ENCODE peak calls at places on chromosome 18, in nine cellular contexts. Y, Z, J, E, M, A, L, D and S are unnamed samples. For H3K9me2 and H3K79me2, the result is how much of the 10 kb centered on the place peaks cover.

GRCh38 chr18:71116535-71116934 is 827.7 kb downstream of the SOCS6 start:
- DNase-seq in Y (no peak), Z (no peak), J (no peak), E (no peak), M (no peak), A (no peak), L (no peak), D (no peak), S (no peak)

GRCh38 chr18:22504665-22505064 is 87.0 kb upstream of the CTAGE1 start:
- DNase-seq in Y (no peak), Z (no peak), J (no peak), E (no peak), M (peak), A (no peak), L (peak), D (no peak), S (no peak)

GRCh38 chr18:47881752-47882455 is 48.6 kb downstream of the SMAD2 start:
- DNase-seq in Y (no peak), Z (no peak), J (no peak), E (no peak), M (peak), A (peak), L (peak), D (no peak), S (no peak)

GRCh38 chr18:21110667-21111350 is 804 bp downstream of the ROCK1 start:
- DNase-seq in Y (peak), Z (peak), J (peak), E (peak), M (no peak), A (no peak), L (peak), D (peak), S (peak)

GRCh38 chr18:28884304-28884703 is 707.4 kb upstream of the CDH2 start:
- DNase-seq in Y (no peak), Z (no peak), J (no peak), E (no peak), M (no peak), A (no peak), L (no peak), D (no peak), S (no peak)

GRCh38 chr18:78986018-78986481 is 6.4 kb downstream of the SALL3 start:
- DNase-seq in Y (peak), Z (no peak), J (peak), E (peak), M (no peak), A (peak), L (peak), D (peak), S (no peak)

GRCh38 chr18:13244135-13244534 is 25.6 kb downstream of the LDLRAD4 start:
- DNase-seq in Y (no peak), Z (no peak), J (no peak), E (no peak), M (no peak), A (no peak), L (no peak), D (no peak), S (no peak)

GRCh38 chr18:21444465-21445023 is 156.0 kb downstream of the ESCO1 start:
- DNase-seq in Y (peak), Z (peak), J (peak), E (peak), M (peak), A (peak), L (peak), D (peak), S (peak)

GRCh38 chr18:50826027-50826426 is 6.2 kb upstream of the MRO start:
- DNase-seq in Y (no peak), Z (no peak), J (no peak), E (no peak), M (no peak), A (no peak), L (no peak), D (no peak), S (no peak)

GRCh38 chr18:8424481-8424880 is 184.8 kb upstream of the RAB12 start:
- DNase-seq in Y (peak), Z (no peak), J (no peak), E (no peak), M (no peak), A (no peak), L (no peak), D (no peak), S (no peak)

GRCh38 chr18:63736856-63737255 is 34.1 kb downstream of the SERPINB11 start:
- DNase-seq in Y (no peak), Z (no peak), J (no peak), E (no peak), M (peak), A (peak), L (peak), D (no peak), S (no peak)

GRCh38 chr18:45384137-45384998 is 230.9 kb upstream of the SLC14A2 start:
- DNase-seq in Y (peak), Z (peak), J (peak), E (peak), M (no peak), A (peak), L (peak), D (peak), S (peak)

GRCh38 chr18:56333846-56334245 is 304.5 kb downstream of the TXNL1 start:
- DNase-seq in Y (no peak), Z (no peak), J (no peak), E (no peak), M (no peak), A (no peak), L (no peak), D (no peak), S (no peak)

GRCh38 chr18:3025544-3025943 is 12.6 kb upstream of the LPIN2 start:
- DNase-seq in Y (no peak), Z (no peak), J (no peak), E (no peak), M (no peak), A (no peak), L (no peak), D (no peak), S (no peak)

GRCh38 chr18:11729556-11729955 is 40.5 kb downstream of the GNAL start:
- DNase-seq in Y (no peak), Z (no peak), J (no peak), E (no peak), M (no peak), A (no peak), L (no peak), D (no peak), S (no peak)

GRCh38 chr18:73895701-73896100 is 251.9 kb downstream of the FBXO15 start:
- DNase-seq in Y (no peak), Z (no peak), J (no peak), E (peak), M (peak), A (no peak), L (no peak), D (peak), S (no peak)

GRCh38 chr18:59885579-59886163 is 14.1 kb upstream of the PMAIP1 start:
- DNase-seq in Y (no peak), Z (peak), J (peak), E (no peak), M (peak), A (no peak), L (peak), D (no peak), S (peak)

GRCh38 chr18:42281851-42282250 is 326.8 kb downstream of the PIK3C3 start:
- DNase-seq in Y (no peak), Z (no peak), J (no peak), E (no peak), M (no peak), A (no peak), L (no peak), D (no peak), S (no peak)

GRCh38 chr18:46283895-46284295 is 179.7 kb downstream of the HAUS1 start:
- DNase-seq in Y (peak), Z (no peak), J (no peak), E (peak), M (peak), A (no peak), L (no peak), D (no peak), S (peak)

GRCh38 chr18:24342347-24342746 is 55.3 kb downstream of the OSBPL1A start:
- DNase-seq in Y (no peak), Z (no peak), J (no peak), E (no peak), M (no peak), A (no peak), L (no peak), D (no peak), S (no peak)

GRCh38 chr18:44719519-44720060 is 38.9 kb downstream of the SETBP1 start:
- DNase-seq in Y (no peak), Z (no peak), J (no peak), E (no peak), M (no peak), A (no peak), L (no peak), D (no peak), S (no peak)

GRCh38 chr18:45218436-45218835 is 396.8 kb upstream of the SLC14A2 start:
- DNase-seq in Y (no peak), Z (no peak), J (no peak), E (no peak), M (no peak), A (no peak), L (no peak), D (no peak), S (no peak)

GRCh38 chr18:9950289-9951016 is 36.6 kb downstream of the VAPA start:
- DNase-seq in Y (no peak), Z (no peak), J (no peak), E (no peak), M (no peak), A (no peak), L (peak), D (no peak), S (no peak)

GRCh38 chr18:3402962-3403585 is 46.9 kb upstream of the TGIF1 start:
- DNase-seq in Y (peak), Z (peak), J (peak), E (no peak), M (no peak), A (no peak), L (peak), D (peak), S (peak)

GRCh38 chr18:27270508-27270907 is 85.4 kb upstream of the CHST9 start:
- DNase-seq in Y (no peak), Z (no peak), J (no peak), E (no peak), M (no peak), A (no peak), L (no peak), D (no peak), S (no peak)

GRCh38 chr18:47595816-47596501 is 334.5 kb downstream of the SMAD2 start:
- DNase-seq in Y (no peak), Z (no peak), J (peak), E (peak), M (peak), A (peak), L (peak), D (no peak), S (peak)

GRCh38 chr18:53701697-53702096 is 522.8 kb downstream of the MBD2 start:
- DNase-seq in Y (no peak), Z (peak), J (no peak), E (no peak), M (no peak), A (no peak), L (no peak), D (no peak), S (peak)

GRCh38 chr18:55097406-55098170 is 138.3 kb upstream of the CCDC68 start:
- DNase-seq in Y (no peak), Z (no peak), J (no peak), E (no peak), M (peak), A (no peak), L (peak), D (peak), S (no peak)

GRCh38 chr18:23354625-23355024 is 98.5 kb upstream of the RIOK3 start:
- DNase-seq in Y (no peak), Z (no peak), J (no peak), E (no peak), M (peak), A (no peak), L (peak), D (peak), S (no peak)

GRCh38 chr18:78818961-78819360 is 160.7 kb upstream of the SALL3 start:
- DNase-seq in Y (no peak), Z (no peak), J (no peak), E (no peak), M (no peak), A (no peak), L (no peak), D (no peak), S (no peak)

GRCh38 chr18:34650121-34650545 is 60.0 kb upstream of the DTNA start:
- DNase-seq in Y (no peak), Z (no peak), J (peak), E (no peak), M (no peak), A (no peak), L (peak), D (no peak), S (no peak)

GRCh38 chr18:46587568-46587967 is 69.5 kb downstream of the LOXHD1 start:
- DNase-seq in Y (no peak), Z (no peak), J (no peak), E (no peak), M (no peak), A (no peak), L (no peak), D (no peak), S (no peak)

GRCh38 chr18:48002933-48003365 is 72.5 kb upstream of the SMAD2 start:
- DNase-seq in Y (no peak), Z (no peak), J (no peak), E (no peak), M (peak), A (peak), L (peak), D (no peak), S (no peak)

GRCh38 chr18:5868218-5868904 is 27.0 kb downstream of the TMEM200C start:
- DNase-seq in Y (peak), Z (peak), J (peak), E (peak), M (peak), A (no peak), L (peak), D (peak), S (peak)

DNA sequence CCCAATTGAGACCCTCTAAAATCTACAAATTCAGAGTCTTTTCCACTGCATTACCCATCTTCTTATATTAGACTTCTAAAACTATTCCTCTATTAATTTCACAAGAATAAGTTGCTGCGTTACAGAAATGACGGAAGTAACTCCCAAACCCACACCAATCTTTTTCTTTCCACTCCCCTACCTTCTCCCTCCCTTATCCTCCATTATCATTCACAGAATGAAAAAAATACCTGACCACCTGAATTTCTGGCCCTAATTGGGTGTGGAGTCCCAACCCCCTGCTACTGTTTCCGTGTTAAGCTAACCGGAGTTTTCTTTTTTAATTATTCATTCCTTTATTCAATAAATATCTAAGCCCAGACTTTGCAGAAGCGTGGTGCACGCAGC is 635 bp downstream of the RPRD1A start:
- DNase-seq in Y (peak), Z (no peak), J (peak), E (no peak), M (no peak), A (no peak), L (peak), D (no peak), S (peak)
- H3K9me2 ChIP-seq in Y (under half), Z (under half), J (under half), E (under half), M (under half), A (under half), L (under half), D (under half), S (under half)

DNA sequence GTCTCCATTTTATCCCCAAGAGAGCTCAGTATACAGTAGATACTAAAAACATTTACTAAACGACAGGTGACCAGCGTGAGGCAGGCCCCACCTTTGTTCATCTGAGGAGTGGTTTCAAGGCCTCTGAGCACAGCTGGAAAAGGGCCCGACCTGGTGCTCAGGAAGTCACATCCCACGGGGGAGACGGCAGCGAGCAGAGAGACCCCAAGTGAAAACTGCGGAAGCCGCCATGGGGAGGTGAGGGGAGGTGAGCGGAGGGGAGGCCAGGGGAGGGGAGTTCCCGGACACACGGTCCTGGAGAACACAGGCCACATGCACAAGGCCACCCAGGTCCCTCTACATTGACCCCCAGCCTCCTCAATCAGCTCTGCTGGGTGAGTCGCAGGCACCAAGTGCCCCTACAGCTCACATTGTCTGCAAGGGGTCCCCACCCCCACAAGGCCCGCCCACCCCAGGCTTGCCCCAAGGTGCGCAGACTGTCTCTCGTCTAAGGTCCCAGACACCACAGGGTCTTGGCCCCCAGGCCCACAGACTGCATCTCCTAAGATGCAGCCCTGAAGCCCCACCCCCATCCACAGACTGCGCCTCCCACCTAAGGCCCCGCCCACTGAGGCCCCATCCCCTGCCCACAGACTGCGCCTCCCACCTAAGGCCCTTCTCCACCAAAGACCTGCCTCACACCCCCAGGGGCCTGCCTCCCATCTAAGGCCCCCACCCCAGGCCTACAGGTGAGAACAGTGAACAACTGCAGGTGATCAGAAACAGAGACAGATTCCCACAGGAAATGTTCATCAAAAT is 19.1 kb downstream of the PARD6G start:
- DNase-seq in Y (no peak), Z (no peak), J (no peak), E (no peak), M (no peak), A (no peak), L (no peak), D (no peak), S (no peak)
- H3K79me2 ChIP-seq in Y (under half), Z (under half), J (under half), E (under half), M (under half), A (under half), L (under half), D (under half), S (under half)

GRCh38 chr18:39636931-39637330 is 2071.3 kb upstream of the CELF4 start:
- DNase-seq in Y (no peak), Z (no peak), J (no peak), E (no peak), M (no peak), A (no peak), L (no peak), D (no peak), S (no peak)
- H3K9me2 ChIP-seq in Y (under half), Z (under half), J (under half), E (under half), M (under half), A (under half), L (under half), D (under half), S (under half)

GRCh38 chr18:57793630-57793986 is 9.5 kb downstream of the ATP8B1 start:
- DNase-seq in Y (no peak), Z (no peak), J (no peak), E (no peak), M (no peak), A (no peak), L (no peak), D (no peak), S (no peak)

GRCh38 chr18:57792741-57793629 is 10.1 kb downstream of the ATP8B1 start:
- DNase-seq in Y (no peak), Z (no peak), J (no peak), E (no peak), M (no peak), A (no peak), L (peak), D (no peak), S (peak)

GRCh38 chr18:57798713-57799373 is 4.3 kb downstream of the ATP8B1 start:
- DNase-seq in Y (no peak), Z (no peak), J (no peak), E (no peak), M (peak), A (no peak), L (no peak), D (peak), S (peak)

GRCh38 chr18:57794951-57795728 is 8.0 kb downstream of the ATP8B1 start:
- DNase-seq in Y (no peak), Z (no peak), J (no peak), E (no peak), M (peak), A (no peak), L (no peak), D (no peak), S (peak)

DNA sequence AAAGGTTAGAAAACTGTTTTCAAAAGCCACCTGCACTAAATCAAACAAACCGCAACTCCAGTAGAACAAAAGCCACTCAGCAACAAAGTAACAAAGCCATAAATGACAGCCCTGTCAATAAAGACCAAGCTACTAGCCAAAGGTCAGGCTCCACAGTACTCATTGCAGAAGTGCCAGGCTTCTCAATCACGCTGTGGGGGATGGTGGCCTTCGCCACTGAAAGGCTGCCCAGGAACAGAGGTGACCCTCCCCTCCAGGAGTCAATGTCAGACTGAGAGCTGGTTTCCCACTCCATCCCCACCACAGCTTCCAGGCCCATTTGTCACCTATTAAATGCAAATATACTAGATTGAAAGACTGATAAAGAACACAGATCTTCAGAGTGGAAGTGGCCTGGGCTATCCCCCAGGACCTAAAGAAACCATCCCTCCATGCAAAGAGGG is 5.9 kb downstream of the ATP8B1 start:
- DNase-seq in Y (no peak), Z (no peak), J (no peak), E (no peak), M (peak), A (no peak), L (no peak), D (peak), S (peak)
- H3K79me2 ChIP-seq in Y (half or more), Z (under half), J (under half), E (under half), M (half or more), A (under half), L (half or more), D (half or more), S (under half)

DNA sequence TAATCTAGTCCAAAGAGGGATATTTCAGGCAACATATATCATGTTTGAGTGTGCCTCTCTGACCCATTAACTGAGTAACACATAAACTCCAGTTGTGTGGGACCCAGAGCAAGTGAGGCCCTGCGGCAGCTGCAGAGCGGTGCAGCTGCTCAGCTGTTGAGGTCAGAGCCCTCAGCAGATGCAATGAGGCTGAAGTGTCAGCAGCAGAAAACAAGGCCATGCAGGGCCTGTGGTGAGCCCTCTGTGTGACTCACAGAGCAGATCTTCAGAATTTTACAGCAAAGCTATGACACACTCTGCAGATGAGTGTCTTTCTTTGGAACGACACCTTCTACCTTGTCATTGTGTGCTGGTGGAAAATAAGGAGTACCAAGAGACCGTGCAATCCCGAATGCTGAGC is 168.5 kb downstream of the CBLN2 start:
- DNase-seq in Y (no peak), Z (no peak), J (no peak), E (no peak), M (no peak), A (no peak), L (no peak), D (no peak), S (no peak)
- H3K9me2 ChIP-seq in Y (under half), Z (under half), J (under half), E (under half), M (under half), A (under half), L (under half), D (under half), S (under half)

GRCh38 chr18:76445275-76445674 is 49.8 kb downstream of the ZNF516 start:
- DNase-seq in Y (no peak), Z (no peak), J (no peak), E (no peak), M (peak), A (no peak), L (peak), D (no peak), S (no peak)
- H3K79me2 ChIP-seq in Y (under half), Z (under half), J (under half), E (under half), M (under half), A (under half), L (half or more), D (half or more), S (half or more)